ENCODE peak calls at places on chromosomes 7 and 10, in five cellular contexts. N is SK-N-SH, A is cardiac muscle cell, S is pancreas, O is GM23248. F is an unnamed sample.

GRCh38 chr7:1058821-1059199 is 14.5 kb downstream of the GPR146 start:
- DNase-seq in N (no peak), A (no peak), S (no peak), O (peak), F (no peak)

GRCh38 chr7:133830081-133830480 is 297.1 kb upstream of the LRGUK start:
- DNase-seq in N (no peak), A (peak), S (no peak), O (no peak), F (no peak)

GRCh38 chr10:44036425-44036824 is 348.5 kb downstream of the CXCL12 start:
- DNase-seq in N (no peak), A (no peak), S (no peak), O (no peak), F (no peak)

GRCh38 chr7:92831716-92832622 is 4.4 kb downstream of the CDK6 start:
- DNase-seq in N (peak), A (no peak), S (no peak), O (peak), F (no peak)

GRCh38 chr7:81167934-81168333 is 249.1 kb upstream of the SEMA3C start:
- DNase-seq in N (no peak), A (no peak), S (no peak), O (no peak), F (no peak)

GRCh38 chr7:49400891-49401550 is 372.4 kb upstream of the VWC2 start:
- DNase-seq in N (no peak), A (no peak), S (no peak), O (no peak), F (no peak)

GRCh38 chr7:13448243-13448642 is 541.2 kb downstream of the ETV1 start:
- DNase-seq in N (no peak), A (no peak), S (no peak), O (no peak), F (no peak)

GRCh38 chr10:132662186-132662920 is 123.6 kb downstream of the NKX6-2 start:
- DNase-seq in N (no peak), A (no peak), S (peak), O (no peak), F (no peak)

GRCh38 chr7:159191236-159191635 is 46.6 kb upstream of the VIPR2 start:
- DNase-seq in N (peak), A (no peak), S (no peak), O (no peak), F (no peak)

GRCh38 chr7:11726251-11727155 is 105.5 kb downstream of the THSD7A start:
- DNase-seq in N (peak), A (no peak), S (no peak), O (peak), F (peak)

GRCh38 chr7:55552320-55553086 is 19.8 kb downstream of the VOPP1 start:
- DNase-seq in N (no peak), A (no peak), S (no peak), O (peak), F (peak)

GRCh38 chr10:127834221-127834620 is 58.5 kb downstream of the CLRN3 start:
- DNase-seq in N (no peak), A (no peak), S (no peak), O (no peak), F (no peak)

GRCh38 chr7:155807805-155808550 is 4.3 kb downstream of the SHH start:
- DNase-seq in N (no peak), A (no peak), S (no peak), O (no peak), F (no peak)

GRCh38 chr7:121430558-121430957 is 34.5 kb upstream of the FAM3C start:
- DNase-seq in N (no peak), A (no peak), S (no peak), O (no peak), F (no peak)

GRCh38 chr10:29496341-29497162 is 138.2 kb downstream of the SVIL start:
- DNase-seq in N (peak), A (peak), S (peak), O (peak), F (peak)

GRCh38 chr7:139960158-139960557 is 102.6 kb downstream of the PARP12 start:
- DNase-seq in N (no peak), A (no peak), S (no peak), O (no peak), F (no peak)

GRCh38 chr7:26910221-26910620 is 45.8 kb upstream of the SKAP2 start:
- DNase-seq in N (no peak), A (no peak), S (no peak), O (peak), F (no peak)

GRCh38 chr10:22693371-22693784 is 21.0 kb downstream of the PIP4K2A start:
- DNase-seq in N (no peak), A (no peak), S (no peak), O (peak), F (no peak)

GRCh38 chr7:106032295-106032694 is 69.2 kb downstream of the CDHR3 start:
- DNase-seq in N (no peak), A (no peak), S (no peak), O (no peak), F (no peak)

GRCh38 chr10:6406220-6407033 is 173.6 kb downstream of the PRKCQ start:
- DNase-seq in N (peak), A (no peak), S (no peak), O (peak), F (no peak)

GRCh38 chr10:79286318-79286951 is 60.8 kb upstream of the PPIF start:
- DNase-seq in N (peak), A (no peak), S (peak), O (peak), F (peak)

GRCh38 chr7:117020605-117021002 is 67.3 kb downstream of the ST7 start:
- DNase-seq in N (no peak), A (peak), S (no peak), O (no peak), F (no peak)

GRCh38 chr7:37031571-37032257 is 307.4 kb upstream of the AOAH start:
- DNase-seq in N (no peak), A (no peak), S (no peak), O (peak), F (peak)

GRCh38 chr10:129969528-129970264 is 5.6 kb upstream of the EBF3 start:
- DNase-seq in N (peak), A (no peak), S (no peak), O (no peak), F (no peak)

GRCh38 chr7:26061340-26062239 is 90.4 kb upstream of the NFE2L3 start:
- DNase-seq in N (peak), A (peak), S (peak), O (peak), F (peak)

GRCh38 chr10:77643795-77644468 is 6.3 kb upstream of the KCNMA1 start:
- DNase-seq in N (peak), A (peak), S (no peak), O (peak), F (peak)

GRCh38 chr10:43605850-43606322 is 352 bp upstream of the ZNF485 start:
- DNase-seq in N (no peak), A (no peak), S (no peak), O (no peak), F (no peak)

GRCh38 chr10:51129946-51130554 is 55.8 kb downstream of the PRKG1 start:
- DNase-seq in N (peak), A (no peak), S (no peak), O (peak), F (no peak)

GRCh38 chr10:132810807-132811700 is 25.1 kb upstream of the NKX6-2 start:
- DNase-seq in N (no peak), A (no peak), S (peak), O (no peak), F (no peak)

GRCh38 chr10:46559231-46559671 is 2.8 kb upstream of the GPRIN2 start:
- DNase-seq in N (no peak), A (no peak), S (no peak), O (no peak), F (no peak)

GRCh38 chr7:88759216-88759955 is at the start of gene ZNF804B:
- DNase-seq in N (peak), A (peak), S (peak), O (peak), F (peak)

GRCh38 chr7:30848121-30848855 is 63.4 kb upstream of the AQP1 start:
- DNase-seq in N (no peak), A (no peak), S (no peak), O (no peak), F (no peak)

GRCh38 chr7:91140286-91140685 is 123.9 kb upstream of the FZD1 start:
- DNase-seq in N (no peak), A (no peak), S (no peak), O (no peak), F (no peak)

GRCh38 chr7:105775580-105775979 is 100.8 kb downstream of the ATXN7L1 start:
- DNase-seq in N (no peak), A (no peak), S (no peak), O (peak), F (no peak)

GRCh38 chr10:30803901-30804322 is 174.4 kb upstream of the LYZL2 start:
- DNase-seq in N (no peak), A (no peak), S (no peak), O (peak), F (peak)

GRCh38 chr10:122281751-122282150 is 10.7 kb downstream of the BTBD16 start:
- DNase-seq in N (no peak), A (no peak), S (no peak), O (no peak), F (no peak)

GRCh38 chr7:157890921-157891401 is 554.2 kb downstream of the DNAJB6 start:
- DNase-seq in N (no peak), A (no peak), S (peak), O (no peak), F (no peak)

DNA sequence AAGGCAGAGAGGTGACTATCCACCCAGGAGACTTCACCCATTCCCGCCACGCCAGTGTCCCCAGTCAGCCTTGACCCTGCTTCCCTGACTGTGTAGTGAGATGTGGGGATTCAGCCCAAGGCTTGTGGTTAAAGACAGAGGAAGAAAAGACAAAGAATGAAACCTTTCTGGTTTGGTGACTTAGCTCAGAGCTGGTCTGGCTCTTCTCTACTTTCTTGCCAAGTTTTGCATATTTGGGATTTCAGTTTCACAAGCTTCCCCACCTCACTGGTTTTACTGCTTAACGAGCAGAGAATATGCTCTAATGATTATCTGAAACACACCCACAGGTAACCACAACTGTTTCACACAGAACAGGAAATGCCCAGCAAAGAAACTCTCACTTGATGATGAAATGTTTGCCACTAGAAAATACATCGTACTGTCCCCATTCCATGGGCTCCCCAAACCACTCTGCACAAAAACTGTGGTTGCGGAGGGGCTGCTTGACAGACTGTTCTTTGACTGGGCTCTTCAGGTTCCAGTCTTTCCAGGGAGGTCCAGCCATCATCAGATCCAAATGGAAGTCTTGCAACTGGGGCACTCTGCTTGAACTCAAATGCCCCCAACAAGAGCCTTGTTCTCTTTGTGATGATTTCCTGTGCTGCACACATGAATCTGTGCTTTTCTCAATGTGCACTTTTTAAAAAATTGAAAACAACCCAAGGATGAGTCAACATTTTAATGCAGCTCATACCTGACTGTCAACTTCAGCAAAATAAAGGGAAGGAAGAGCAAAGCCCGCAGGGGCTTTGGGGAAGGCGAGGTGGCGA is 95.5 kb downstream of the CTBP2 start:
- DNase-seq in N (no peak), A (no peak), S (peak), O (peak), F (peak)
- H3K4me3 ChIP-seq in N (no peak), A (no peak), S (no peak), O (no peak), F (no peak)

GRCh38 chr7:128868624-128869137 is 6.0 kb downstream of the ATP6V1F start:
- DNase-seq in N (no peak), A (no peak), S (no peak), O (peak), F (no peak)
- H3K4me3 ChIP-seq in N (peak), A (peak), S (peak), O (peak), F (peak)

GRCh38 chr7:2870471-2870941 is 26.4 kb upstream of the GNA12 start:
- DNase-seq in N (peak), A (no peak), S (no peak), O (peak), F (no peak)
- H3K4me3 ChIP-seq in N (no peak), A (no peak), S (no peak), O (no peak), F (no peak)

DNA sequence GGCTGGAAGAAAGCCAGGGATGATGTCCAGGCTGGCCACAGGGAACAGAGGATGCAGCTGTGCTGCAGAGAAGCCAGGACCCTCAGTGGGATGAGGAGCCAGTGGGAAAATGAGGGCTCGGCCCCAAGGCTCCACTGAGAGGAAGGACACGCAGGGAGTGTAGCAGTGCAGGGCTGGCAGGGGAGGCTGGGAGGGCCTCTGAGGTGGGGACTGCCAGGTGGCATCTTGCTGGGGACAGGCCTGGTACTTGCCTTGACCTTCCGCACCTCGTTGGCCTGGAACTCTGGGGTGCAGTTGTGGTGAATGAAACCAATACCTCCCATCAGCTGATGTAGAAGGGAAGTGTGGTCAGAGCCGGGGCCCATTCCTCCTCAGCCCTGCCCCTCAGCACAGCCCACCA is 9.2 kb downstream of the IMPDH1 start:
- DNase-seq in N (no peak), A (no peak), S (peak), O (no peak), F (no peak)
- H3K4me3 ChIP-seq in N (no peak), A (no peak), S (no peak), O (no peak), F (no peak)

GRCh38 chr7:84277628-84278224 is 83.1 kb upstream of the SEMA3A start:
- DNase-seq in N (no peak), A (no peak), S (no peak), O (no peak), F (no peak)

GRCh38 chr7:84271550-84271949 is 77.0 kb upstream of the SEMA3A start:
- DNase-seq in N (no peak), A (no peak), S (no peak), O (peak), F (no peak)

DNA sequence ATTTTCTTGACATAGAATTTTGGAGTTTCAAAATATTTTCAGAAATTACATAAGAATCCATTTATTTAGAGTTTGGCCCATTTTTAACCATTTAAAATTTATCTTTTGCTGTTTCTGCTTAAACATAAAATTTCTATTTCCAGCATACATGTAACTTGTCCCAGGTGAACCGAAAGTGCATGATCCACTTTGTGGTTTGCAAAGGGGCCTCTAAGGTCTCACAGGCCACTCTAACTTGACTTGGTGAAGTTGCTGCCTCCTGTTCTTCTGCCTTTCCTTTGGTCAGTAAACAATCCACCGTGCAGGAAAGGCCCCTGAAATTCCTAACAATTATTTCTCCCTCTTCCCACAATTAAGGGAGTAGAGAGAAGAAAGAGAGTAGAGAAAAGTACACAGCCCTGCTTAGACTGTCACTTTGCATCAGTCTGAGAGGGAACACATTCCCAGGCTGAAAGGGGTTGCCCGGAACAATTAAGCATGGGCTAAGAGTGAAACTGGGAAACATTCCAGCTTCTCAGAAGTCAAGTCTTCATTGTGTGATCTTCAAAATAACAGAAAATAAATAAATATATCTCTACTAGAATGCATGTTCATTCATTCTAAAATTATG is 79.5 kb upstream of the SEMA3A start:
- DNase-seq in N (peak), A (peak), S (no peak), O (no peak), F (no peak)
- H3K4me3 ChIP-seq in N (peak), A (no peak), S (no peak), O (no peak), F (no peak)